ENCODE peak calls at places on chromosome 15, in seven cellular contexts. T is activated T-helper 9 cell treated with anti-CD3 and anti-CD28 coated beads, Interleukin-2, amount 50 U/mL, for 16 hours; Z is C1 segment of cervical spinal cord; G is stimulated activated CD8-positive, alpha-beta memory T cell treated with anti-CD3 and anti-CD28 coated beads, Interleukin-15, amount 100 ng/mL, for 48 hours; E is ureter; N is HEK293T; X is endothelial cell. J is an unnamed sample.

GRCh38 chr15:77126516-77126915 is 55.6 kb upstream of the TSPAN3 start:
- DNase-seq in T (no peak), Z (no peak), G (no peak), E (no peak), N (no peak), X (no peak), J (no peak)

GRCh38 chr15:70559223-70559823 is 204.0 kb downstream of the UACA start:
- DNase-seq in T (peak), Z (no peak), G (peak), E (peak), N (no peak), X (peak), J (peak)

GRCh38 chr15:59674501-59674900 is 14.6 kb downstream of the BNIP2 start:
- DNase-seq in T (no peak), Z (no peak), G (no peak), E (no peak), N (no peak), X (no peak), J (no peak)

GRCh38 chr15:51924146-51925068 is 47.2 kb downstream of the LEO1 start:
- DNase-seq in T (no peak), Z (no peak), G (no peak), E (no peak), N (no peak), X (no peak), J (no peak)

GRCh38 chr15:56893349-56893678 is 25.1 kb upstream of the TCF12 start:
- DNase-seq in T (no peak), Z (no peak), G (no peak), E (no peak), N (no peak), X (no peak), J (no peak)

GRCh38 chr15:95770191-95770590 is 560.3 kb upstream of the NR2F2 start:
- DNase-seq in T (no peak), Z (no peak), G (no peak), E (no peak), N (no peak), X (no peak), J (no peak)

GRCh38 chr15:97961067-97961954 is 808 bp downstream of the ARRDC4 start:
- DNase-seq in T (no peak), Z (peak), G (no peak), E (no peak), N (peak), X (peak), J (peak)

GRCh38 chr15:61037031-61037430 is 192.1 kb downstream of the RORA start:
- DNase-seq in T (no peak), Z (no peak), G (no peak), E (no peak), N (no peak), X (no peak), J (no peak)

GRCh38 chr15:84699538-84700191 is 16.3 kb downstream of the SEC11A start:
- DNase-seq in T (no peak), Z (no peak), G (no peak), E (no peak), N (no peak), X (no peak), J (no peak)

GRCh38 chr15:52856286-52856685 is 66.2 kb upstream of the ONECUT1 start:
- DNase-seq in T (no peak), Z (no peak), G (no peak), E (no peak), N (no peak), X (no peak), J (no peak)

GRCh38 chr15:51281368-51281967 is 56.9 kb downstream of the CYP19A1 start:
- DNase-seq in T (no peak), Z (no peak), G (no peak), E (peak), N (peak), X (peak), J (peak)

GRCh38 chr15:38702178-38702912 is 137.7 kb upstream of the RASGRP1 start:
- DNase-seq in T (no peak), Z (no peak), G (no peak), E (no peak), N (no peak), X (no peak), J (no peak)

GRCh38 chr15:71079208-71080044 is 35.8 kb upstream of the THSD4 start:
- DNase-seq in T (no peak), Z (no peak), G (no peak), E (no peak), N (peak), X (no peak), J (no peak)

GRCh38 chr15:56765252-56765651 is 31.9 kb upstream of the ZNF280D start:
- DNase-seq in T (no peak), Z (no peak), G (no peak), E (no peak), N (no peak), X (no peak), J (peak)

GRCh38 chr15:87567399-87567798 is 689.1 kb downstream of the NTRK3 start:
- DNase-seq in T (no peak), Z (no peak), G (no peak), E (no peak), N (no peak), X (no peak), J (no peak)

GRCh38 chr15:25178835-25179672 is 224.3 kb downstream of the SNRPN start:
- DNase-seq in T (no peak), Z (no peak), G (no peak), E (peak), N (no peak), X (no peak), J (no peak)